ENCODE peak calls at places on chromosomes 16 and 17, in eight cellular contexts. One of them, this sample, is unnamed.

GRCh38 chr16:88472637-88473205 is 19.6 kb downstream of the ZFPM1 start:
- ATAC-seq in activated CD8-positive, alpha-beta memory T cell treated with anti-CD3 and anti-CD28 coated beads, Interleukin-2, amount 10 ng/mL, durations not matched to agents 7 days and 5 days: no peak
- ATAC-seq in stimulated activated naive CD8-positive, alpha-beta T cell treated with anti-CD3 and anti-CD28 coated beads, Interleukin-15, amount 100 ng/mL, for 72 hours: no peak
- ATAC-seq in pancreas: no peak
- ATAC-seq in left colon: no peak
- ATAC-seq in heart left ventricle: peak
- ATAC-seq in lower lobe of right lung: no peak
- ATAC-seq in activated naive CD8-positive, alpha-beta T cell treated with anti-CD3 and anti-CD28 coated beads, Interleukin-2, amount 50 U/mL, for 24 hours: no peak
- ATAC-seq in this sample: no peak

GRCh38 chr16:3492356-3492755 is 2.9 kb downstream of the C16orf90 start:
- ATAC-seq in lower lobe of right lung: no peak
- ATAC-seq in activated naive CD8-positive, alpha-beta T cell treated with anti-CD3 and anti-CD28 coated beads, Interleukin-2, amount 50 U/mL, for 24 hours: no peak
- ATAC-seq in heart left ventricle: no peak
- ATAC-seq in left colon: no peak
- ATAC-seq in pancreas: no peak
- ATAC-seq in activated CD8-positive, alpha-beta memory T cell treated with anti-CD3 and anti-CD28 coated beads, Interleukin-2, amount 10 ng/mL, durations not matched to agents 7 days and 5 days: no peak
- ATAC-seq in stimulated activated naive CD8-positive, alpha-beta T cell treated with anti-CD3 and anti-CD28 coated beads, Interleukin-15, amount 100 ng/mL, for 72 hours: no peak
- ATAC-seq in this sample: no peak

GRCh38 chr16:83031524-83031923 is 404.8 kb downstream of the CDH13 start:
- ATAC-seq in lower lobe of right lung: no peak
- ATAC-seq in stimulated activated naive CD8-positive, alpha-beta T cell treated with anti-CD3 and anti-CD28 coated beads, Interleukin-15, amount 100 ng/mL, for 72 hours: no peak
- ATAC-seq in heart left ventricle: no peak
- ATAC-seq in left colon: no peak
- ATAC-seq in activated naive CD8-positive, alpha-beta T cell treated with anti-CD3 and anti-CD28 coated beads, Interleukin-2, amount 50 U/mL, for 24 hours: no peak
- ATAC-seq in pancreas: no peak
- ATAC-seq in activated CD8-positive, alpha-beta memory T cell treated with anti-CD3 and anti-CD28 coated beads, Interleukin-2, amount 10 ng/mL, durations not matched to agents 7 days and 5 days: no peak
- ATAC-seq in this sample: peak

GRCh38 chr17:47292206-47292605 is 31.5 kb upstream of the EFCAB13 start:
- ATAC-seq in heart left ventricle: no peak
- ATAC-seq in pancreas: no peak
- ATAC-seq in activated naive CD8-positive, alpha-beta T cell treated with anti-CD3 and anti-CD28 coated beads, Interleukin-2, amount 50 U/mL, for 24 hours: no peak
- ATAC-seq in stimulated activated naive CD8-positive, alpha-beta T cell treated with anti-CD3 and anti-CD28 coated beads, Interleukin-15, amount 100 ng/mL, for 72 hours: no peak
- ATAC-seq in left colon: no peak
- ATAC-seq in lower lobe of right lung: no peak
- ATAC-seq in activated CD8-positive, alpha-beta memory T cell treated with anti-CD3 and anti-CD28 coated beads, Interleukin-2, amount 10 ng/mL, durations not matched to agents 7 days and 5 days: no peak
- ATAC-seq in this sample: no peak

GRCh38 chr17:57940653-57941329 is 14.4 kb downstream of the CUEDC1 start:
- ATAC-seq in heart left ventricle: peak
- ATAC-seq in lower lobe of right lung: peak
- ATAC-seq in activated naive CD8-positive, alpha-beta T cell treated with anti-CD3 and anti-CD28 coated beads, Interleukin-2, amount 50 U/mL, for 24 hours: peak
- ATAC-seq in activated CD8-positive, alpha-beta memory T cell treated with anti-CD3 and anti-CD28 coated beads, Interleukin-2, amount 10 ng/mL, durations not matched to agents 7 days and 5 days: no peak
- ATAC-seq in pancreas: peak
- ATAC-seq in stimulated activated naive CD8-positive, alpha-beta T cell treated with anti-CD3 and anti-CD28 coated beads, Interleukin-15, amount 100 ng/mL, for 72 hours: peak
- ATAC-seq in left colon: peak
- ATAC-seq in this sample: peak

GRCh38 chr17:65190467-65191095 is 53.4 kb downstream of the RGS9 start:
- ATAC-seq in pancreas: no peak
- ATAC-seq in activated CD8-positive, alpha-beta memory T cell treated with anti-CD3 and anti-CD28 coated beads, Interleukin-2, amount 10 ng/mL, durations not matched to agents 7 days and 5 days: no peak
- ATAC-seq in heart left ventricle: no peak
- ATAC-seq in left colon: no peak
- ATAC-seq in activated naive CD8-positive, alpha-beta T cell treated with anti-CD3 and anti-CD28 coated beads, Interleukin-2, amount 50 U/mL, for 24 hours: no peak
- ATAC-seq in stimulated activated naive CD8-positive, alpha-beta T cell treated with anti-CD3 and anti-CD28 coated beads, Interleukin-15, amount 100 ng/mL, for 72 hours: no peak
- ATAC-seq in lower lobe of right lung: no peak
- ATAC-seq in this sample: no peak

GRCh38 chr17:57927048-57927723 is 28.0 kb downstream of the CUEDC1 start:
- ATAC-seq in lower lobe of right lung: peak
- ATAC-seq in activated CD8-positive, alpha-beta memory T cell treated with anti-CD3 and anti-CD28 coated beads, Interleukin-2, amount 10 ng/mL, durations not matched to agents 7 days and 5 days: no peak
- ATAC-seq in activated naive CD8-positive, alpha-beta T cell treated with anti-CD3 and anti-CD28 coated beads, Interleukin-2, amount 50 U/mL, for 24 hours: no peak
- ATAC-seq in pancreas: peak
- ATAC-seq in stimulated activated naive CD8-positive, alpha-beta T cell treated with anti-CD3 and anti-CD28 coated beads, Interleukin-15, amount 100 ng/mL, for 72 hours: no peak
- ATAC-seq in left colon: peak
- ATAC-seq in heart left ventricle: peak
- ATAC-seq in this sample: no peak

GRCh38 chr17:13888043-13888442 is 181.3 kb upstream of the COX10 start:
- ATAC-seq in stimulated activated naive CD8-positive, alpha-beta T cell treated with anti-CD3 and anti-CD28 coated beads, Interleukin-15, amount 100 ng/mL, for 72 hours: no peak
- ATAC-seq in left colon: no peak
- ATAC-seq in activated naive CD8-positive, alpha-beta T cell treated with anti-CD3 and anti-CD28 coated beads, Interleukin-2, amount 50 U/mL, for 24 hours: no peak
- ATAC-seq in activated CD8-positive, alpha-beta memory T cell treated with anti-CD3 and anti-CD28 coated beads, Interleukin-2, amount 10 ng/mL, durations not matched to agents 7 days and 5 days: no peak
- ATAC-seq in pancreas: no peak
- ATAC-seq in lower lobe of right lung: no peak
- ATAC-seq in heart left ventricle: no peak
- ATAC-seq in this sample: no peak

GRCh38 chr17:7932483-7932891 is 481 bp downstream of the CNTROB start:
- ATAC-seq in stimulated activated naive CD8-positive, alpha-beta T cell treated with anti-CD3 and anti-CD28 coated beads, Interleukin-15, amount 100 ng/mL, for 72 hours: peak
- ATAC-seq in left colon: peak
- ATAC-seq in activated CD8-positive, alpha-beta memory T cell treated with anti-CD3 and anti-CD28 coated beads, Interleukin-2, amount 10 ng/mL, durations not matched to agents 7 days and 5 days: peak
- ATAC-seq in pancreas: peak
- ATAC-seq in activated naive CD8-positive, alpha-beta T cell treated with anti-CD3 and anti-CD28 coated beads, Interleukin-2, amount 50 U/mL, for 24 hours: peak
- ATAC-seq in lower lobe of right lung: peak
- ATAC-seq in heart left ventricle: peak
- ATAC-seq in this sample: peak

GRCh38 chr16:5004311-5004710 is 29.4 kb downstream of the NAGPA start:
- ATAC-seq in activated CD8-positive, alpha-beta memory T cell treated with anti-CD3 and anti-CD28 coated beads, Interleukin-2, amount 10 ng/mL, durations not matched to agents 7 days and 5 days: no peak
- ATAC-seq in activated naive CD8-positive, alpha-beta T cell treated with anti-CD3 and anti-CD28 coated beads, Interleukin-2, amount 50 U/mL, for 24 hours: no peak
- ATAC-seq in heart left ventricle: peak
- ATAC-seq in stimulated activated naive CD8-positive, alpha-beta T cell treated with anti-CD3 and anti-CD28 coated beads, Interleukin-15, amount 100 ng/mL, for 72 hours: no peak
- ATAC-seq in lower lobe of right lung: no peak
- ATAC-seq in left colon: no peak
- ATAC-seq in pancreas: no peak
- ATAC-seq in this sample: no peak

GRCh38 chr17:56125830-56126819 is 27.1 kb upstream of the ANKFN1 start:
- ATAC-seq in pancreas: peak
- ATAC-seq in lower lobe of right lung: peak
- ATAC-seq in left colon: no peak
- ATAC-seq in stimulated activated naive CD8-positive, alpha-beta T cell treated with anti-CD3 and anti-CD28 coated beads, Interleukin-15, amount 100 ng/mL, for 72 hours: no peak
- ATAC-seq in activated CD8-positive, alpha-beta memory T cell treated with anti-CD3 and anti-CD28 coated beads, Interleukin-2, amount 10 ng/mL, durations not matched to agents 7 days and 5 days: no peak
- ATAC-seq in activated naive CD8-positive, alpha-beta T cell treated with anti-CD3 and anti-CD28 coated beads, Interleukin-2, amount 50 U/mL, for 24 hours: no peak
- ATAC-seq in heart left ventricle: no peak
- ATAC-seq in this sample: no peak

GRCh38 chr16:51839697-51840462 is 688.8 kb upstream of the SALL1 start:
- ATAC-seq in pancreas: peak
- ATAC-seq in activated CD8-positive, alpha-beta memory T cell treated with anti-CD3 and anti-CD28 coated beads, Interleukin-2, amount 10 ng/mL, durations not matched to agents 7 days and 5 days: no peak
- ATAC-seq in lower lobe of right lung: no peak
- ATAC-seq in heart left ventricle: no peak
- ATAC-seq in left colon: no peak
- ATAC-seq in stimulated activated naive CD8-positive, alpha-beta T cell treated with anti-CD3 and anti-CD28 coated beads, Interleukin-15, amount 100 ng/mL, for 72 hours: no peak
- ATAC-seq in activated naive CD8-positive, alpha-beta T cell treated with anti-CD3 and anti-CD28 coated beads, Interleukin-2, amount 50 U/mL, for 24 hours: no peak
- ATAC-seq in this sample: no peak

GRCh38 chr17:71910002-71910401 is 210.8 kb upstream of the SOX9 start:
- ATAC-seq in activated naive CD8-positive, alpha-beta T cell treated with anti-CD3 and anti-CD28 coated beads, Interleukin-2, amount 50 U/mL, for 24 hours: no peak
- ATAC-seq in lower lobe of right lung: no peak
- ATAC-seq in stimulated activated naive CD8-positive, alpha-beta T cell treated with anti-CD3 and anti-CD28 coated beads, Interleukin-15, amount 100 ng/mL, for 72 hours: no peak
- ATAC-seq in heart left ventricle: no peak
- ATAC-seq in left colon: no peak
- ATAC-seq in activated CD8-positive, alpha-beta memory T cell treated with anti-CD3 and anti-CD28 coated beads, Interleukin-2, amount 10 ng/mL, durations not matched to agents 7 days and 5 days: no peak
- ATAC-seq in pancreas: peak
- ATAC-seq in this sample: no peak

GRCh38 chr17:61168506-61168905 is 231.1 kb upstream of the TBX2 start:
- ATAC-seq in pancreas: peak
- ATAC-seq in heart left ventricle: no peak
- ATAC-seq in left colon: no peak
- ATAC-seq in stimulated activated naive CD8-positive, alpha-beta T cell treated with anti-CD3 and anti-CD28 coated beads, Interleukin-15, amount 100 ng/mL, for 72 hours: peak
- ATAC-seq in activated CD8-positive, alpha-beta memory T cell treated with anti-CD3 and anti-CD28 coated beads, Interleukin-2, amount 10 ng/mL, durations not matched to agents 7 days and 5 days: no peak
- ATAC-seq in activated naive CD8-positive, alpha-beta T cell treated with anti-CD3 and anti-CD28 coated beads, Interleukin-2, amount 50 U/mL, for 24 hours: peak
- ATAC-seq in lower lobe of right lung: no peak
- ATAC-seq in this sample: peak

GRCh38 chr17:70278846-70279465 is 109.6 kb downstream of the KCNJ2 start:
- ATAC-seq in activated naive CD8-positive, alpha-beta T cell treated with anti-CD3 and anti-CD28 coated beads, Interleukin-2, amount 50 U/mL, for 24 hours: no peak
- ATAC-seq in activated CD8-positive, alpha-beta memory T cell treated with anti-CD3 and anti-CD28 coated beads, Interleukin-2, amount 10 ng/mL, durations not matched to agents 7 days and 5 days: no peak
- ATAC-seq in lower lobe of right lung: peak
- ATAC-seq in heart left ventricle: no peak
- ATAC-seq in stimulated activated naive CD8-positive, alpha-beta T cell treated with anti-CD3 and anti-CD28 coated beads, Interleukin-15, amount 100 ng/mL, for 72 hours: no peak
- ATAC-seq in pancreas: no peak
- ATAC-seq in left colon: peak
- ATAC-seq in this sample: no peak

GRCh38 chr17:67993998-67994361 is 2.3 kb downstream of the C17orf58 start:
- ATAC-seq in stimulated activated naive CD8-positive, alpha-beta T cell treated with anti-CD3 and anti-CD28 coated beads, Interleukin-15, amount 100 ng/mL, for 72 hours: peak
- ATAC-seq in lower lobe of right lung: peak
- ATAC-seq in heart left ventricle: peak
- ATAC-seq in activated CD8-positive, alpha-beta memory T cell treated with anti-CD3 and anti-CD28 coated beads, Interleukin-2, amount 10 ng/mL, durations not matched to agents 7 days and 5 days: no peak
- ATAC-seq in activated naive CD8-positive, alpha-beta T cell treated with anti-CD3 and anti-CD28 coated beads, Interleukin-2, amount 50 U/mL, for 24 hours: no peak
- ATAC-seq in pancreas: no peak
- ATAC-seq in left colon: peak
- ATAC-seq in this sample: no peak